ENCODE peak calls at places on chromosome 17, in five cellular contexts. W is T-helper 22 cell, S is colonic mucosa, U is mammary epithelial cell, R is cardiac muscle cell. X is an unnamed sample.

GRCh38 chr17:10224592-10225195 is 26.3 kb upstream of the GAS7 start:
- DNase-seq in W (no peak), S (no peak), U (no peak), R (no peak), X (no peak)

GRCh38 chr17:66955821-66956220 is 8.7 kb upstream of the CACNG4 start:
- DNase-seq in W (no peak), S (no peak), U (no peak), R (no peak), X (no peak)

GRCh38 chr17:43967251-43967875 is 13.6 kb upstream of the PYY start:
- DNase-seq in W (no peak), S (no peak), U (no peak), R (no peak), X (no peak)

GRCh38 chr17:4433515-4434031 is at the start of gene SPNS3:
- DNase-seq in W (no peak), S (no peak), U (no peak), R (no peak), X (no peak)

GRCh38 chr17:3903881-3904286 is 11.0 kb upstream of the CAMKK1 start:
- DNase-seq in W (no peak), S (no peak), U (no peak), R (peak; percentile 43), X (no peak)

GRCh38 chr17:71023631-71024030 is 854.3 kb downstream of the KCNJ2 start:
- DNase-seq in W (no peak), S (no peak), U (no peak), R (peak; percentile 75), X (no peak)

GRCh38 chr17:31004160-31004559 is 33.3 kb downstream of the RNF135 start:
- DNase-seq in W (no peak), S (no peak), U (no peak), R (no peak), X (no peak)

GRCh38 chr17:81397314-81398169 is 2.3 kb downstream of the BAHCC1 start:
- DNase-seq in W (no peak), S (peak; percentile 56), U (peak; percentile 72), R (peak; percentile 73), X (no peak)

GRCh38 chr17:13600475-13601316 is 1.0 kb downstream of the HS3ST3A1 start:
- DNase-seq in W (no peak), S (no peak), U (no peak), R (peak; percentile 39), X (no peak)

GRCh38 chr17:41652461-41652960 is 28.1 kb upstream of the KRT17 start:
- DNase-seq in W (no peak), S (no peak), U (peak; percentile 33), R (no peak), X (no peak)

GRCh38 chr17:41547921-41548843 is 20.1 kb upstream of the KRT19 start:
- DNase-seq in W (no peak), S (peak; percentile 75), U (peak; percentile 99), R (no peak), X (peak; percentile 95)

X was measured in NCI-H460.